ENCODE peak calls at places on chromosomes 11 and 22, in six cellular contexts. One of them, this sample, is unnamed.
A peak's percentile ranks its signal among the peaks of the same experiment; 100 is the strongest.

GRCh38 chr22:23404689-23405365 is 175.3 kb downstream of the IGLL1 start:
- DNase-seq in OCI-LY7: no peak
- DNase-seq in amniotic stem cell: no peak
- DNase-seq in foreskin keratinocyte: no peak
- DNase-seq in ACHN: peak; percentile 55
- DNase-seq in astrocyte of the spinal cord: peak; percentile 41
- DNase-seq in this sample: no peak

GRCh38 chr11:44746894-44747293 is 20.1 kb downstream of the TSPAN18 start:
- DNase-seq in ACHN: no peak
- DNase-seq in OCI-LY7: no peak
- DNase-seq in astrocyte of the spinal cord: no peak
- DNase-seq in amniotic stem cell: no peak
- DNase-seq in foreskin keratinocyte: no peak
- DNase-seq in this sample: no peak

GRCh38 chr11:120229451-120230424 is 10.2 kb upstream of the POU2F3 start:
- DNase-seq in OCI-LY7: peak; percentile 25
- DNase-seq in amniotic stem cell: no peak
- DNase-seq in ACHN: peak; percentile 23
- DNase-seq in astrocyte of the spinal cord: peak; percentile 19
- DNase-seq in foreskin keratinocyte: no peak
- DNase-seq in this sample: peak; percentile 63

GRCh38 chr11:121067453-121067852 is 33.6 kb upstream of the TECTA start:
- DNase-seq in foreskin keratinocyte: no peak
- DNase-seq in astrocyte of the spinal cord: peak; percentile 43
- DNase-seq in ACHN: no peak
- DNase-seq in OCI-LY7: no peak
- DNase-seq in amniotic stem cell: no peak
- DNase-seq in this sample: no peak

GRCh38 chr11:134361661-134362060 is 29.9 kb downstream of the GLB1L2 start:
- DNase-seq in astrocyte of the spinal cord: no peak
- DNase-seq in ACHN: no peak
- DNase-seq in foreskin keratinocyte: no peak
- DNase-seq in OCI-LY7: no peak
- DNase-seq in amniotic stem cell: no peak
- DNase-seq in this sample: no peak

GRCh38 chr11:94563848-94564442 is 3.2 kb upstream of the PIWIL4 start:
- DNase-seq in ACHN: no peak
- DNase-seq in amniotic stem cell: no peak
- DNase-seq in foreskin keratinocyte: no peak
- DNase-seq in OCI-LY7: no peak
- DNase-seq in astrocyte of the spinal cord: no peak
- DNase-seq in this sample: no peak

GRCh38 chr11:14905104-14906033 is 13.3 kb upstream of the CYP2R1 start:
- DNase-seq in amniotic stem cell: no peak
- DNase-seq in astrocyte of the spinal cord: peak; percentile 44
- DNase-seq in foreskin keratinocyte: no peak
- DNase-seq in OCI-LY7: peak; percentile 79
- DNase-seq in ACHN: no peak
- DNase-seq in this sample: no peak

GRCh38 chr11:103043826-103044688 is 47.9 kb downstream of the DCUN1D5 start:
- DNase-seq in OCI-LY7: no peak
- DNase-seq in astrocyte of the spinal cord: no peak
- DNase-seq in ACHN: no peak
- DNase-seq in amniotic stem cell: no peak
- DNase-seq in foreskin keratinocyte: no peak
- DNase-seq in this sample: no peak

GRCh38 chr11:18046116-18046777 is at the start of gene TPH1:
- DNase-seq in foreskin keratinocyte: peak; percentile 16
- DNase-seq in amniotic stem cell: no peak
- DNase-seq in astrocyte of the spinal cord: peak; percentile 50
- DNase-seq in ACHN: no peak
- DNase-seq in OCI-LY7: no peak
- DNase-seq in this sample: peak; percentile 50

GRCh38 chr22:49513358-49513851 is 314.3 kb downstream of the BRD1 start:
- DNase-seq in OCI-LY7: no peak
- DNase-seq in ACHN: no peak
- DNase-seq in amniotic stem cell: no peak
- DNase-seq in astrocyte of the spinal cord: no peak
- DNase-seq in foreskin keratinocyte: no peak
- DNase-seq in this sample: no peak

GRCh38 chr11:18145837-18146236 is 13.5 kb downstream of the MRGPRX3 start:
- DNase-seq in OCI-LY7: no peak
- DNase-seq in foreskin keratinocyte: no peak
- DNase-seq in astrocyte of the spinal cord: no peak
- DNase-seq in ACHN: no peak
- DNase-seq in amniotic stem cell: no peak
- DNase-seq in this sample: no peak